ENCODE peak calls at places on chromosomes 6 and 20, in seven cellular contexts. One of them, this sample, is unnamed.

GRCh38 chr6:39403304-39403703 is 80.8 kb upstream of the KCNK16 start:
- DNase-seq in stomach: no peak
- DNase-seq in prostate gland: no peak
- DNase-seq in HepG2: no peak
- DNase-seq in sigmoid colon: no peak
- DNase-seq in HCT116: no peak
- DNase-seq in suprapubic skin: no peak
- DNase-seq in this sample: peak

GRCh38 chr6:134882426-134883038 is 67.4 kb downstream of the ALDH8A1 start:
- DNase-seq in HCT116: peak
- DNase-seq in prostate gland: peak
- DNase-seq in stomach: peak
- DNase-seq in sigmoid colon: peak
- DNase-seq in HepG2: peak
- DNase-seq in suprapubic skin: peak
- DNase-seq in this sample: no peak

GRCh38 chr6:116060572-116061283 is at the start of gene FRK:
- DNase-seq in HCT116: peak
- DNase-seq in prostate gland: peak
- DNase-seq in sigmoid colon: no peak
- DNase-seq in suprapubic skin: no peak
- DNase-seq in HepG2: peak
- DNase-seq in stomach: peak
- DNase-seq in this sample: no peak

GRCh38 chr20:2507875-2508630 is 662 bp downstream of the ZNF343 start:
- DNase-seq in HCT116: no peak
- DNase-seq in suprapubic skin: no peak
- DNase-seq in stomach: peak
- DNase-seq in HepG2: peak
- DNase-seq in sigmoid colon: peak
- DNase-seq in prostate gland: no peak
- DNase-seq in this sample: peak

GRCh38 chr6:35484921-35485392 is 11.9 kb downstream of the TEAD3 start:
- DNase-seq in sigmoid colon: peak
- DNase-seq in HepG2: no peak
- DNase-seq in prostate gland: no peak
- DNase-seq in stomach: no peak
- DNase-seq in HCT116: no peak
- DNase-seq in suprapubic skin: no peak
- DNase-seq in this sample: no peak

GRCh38 chr6:4280721-4281120 is 145.3 kb upstream of the ECI2 start:
- DNase-seq in HepG2: no peak
- DNase-seq in suprapubic skin: no peak
- DNase-seq in stomach: no peak
- DNase-seq in sigmoid colon: no peak
- DNase-seq in HCT116: no peak
- DNase-seq in prostate gland: no peak
- DNase-seq in this sample: no peak

GRCh38 chr6:53734473-53735299 is 60.1 kb upstream of the LRRC1 start:
- DNase-seq in sigmoid colon: no peak
- DNase-seq in HCT116: peak
- DNase-seq in stomach: peak
- DNase-seq in suprapubic skin: no peak
- DNase-seq in prostate gland: no peak
- DNase-seq in HepG2: peak
- DNase-seq in this sample: peak

GRCh38 chr6:30101939-30102700 is 10.8 kb downstream of the TRIM31 start:
- DNase-seq in prostate gland: peak
- DNase-seq in HepG2: peak
- DNase-seq in suprapubic skin: peak
- DNase-seq in stomach: peak
- DNase-seq in sigmoid colon: peak
- DNase-seq in HCT116: peak
- DNase-seq in this sample: peak

GRCh38 chr6:29750709-29751108 is 27.5 kb downstream of the HLA-F start:
- DNase-seq in prostate gland: no peak
- DNase-seq in HepG2: no peak
- DNase-seq in suprapubic skin: no peak
- DNase-seq in HCT116: no peak
- DNase-seq in sigmoid colon: peak
- DNase-seq in stomach: no peak
- DNase-seq in this sample: no peak

GRCh38 chr6:158622545-158623190 is 21.9 kb downstream of the DYNLT1 start:
- DNase-seq in HCT116: no peak
- DNase-seq in prostate gland: no peak
- DNase-seq in stomach: peak
- DNase-seq in sigmoid colon: no peak
- DNase-seq in suprapubic skin: no peak
- DNase-seq in HepG2: no peak
- DNase-seq in this sample: peak

GRCh38 chr6:52183131-52183530 is 3.0 kb upstream of the IL17A start:
- DNase-seq in HCT116: no peak
- DNase-seq in suprapubic skin: no peak
- DNase-seq in HepG2: no peak
- DNase-seq in sigmoid colon: no peak
- DNase-seq in stomach: no peak
- DNase-seq in prostate gland: no peak
- DNase-seq in this sample: no peak

GRCh38 chr6:138824482-138825134 is 28.7 kb downstream of the ECT2L start:
- DNase-seq in HCT116: no peak
- DNase-seq in HepG2: peak
- DNase-seq in prostate gland: no peak
- DNase-seq in stomach: no peak
- DNase-seq in suprapubic skin: no peak
- DNase-seq in sigmoid colon: no peak
- DNase-seq in this sample: no peak

GRCh38 chr6:29702519-29703103 is 20.6 kb upstream of the HLA-F start:
- DNase-seq in prostate gland: no peak
- DNase-seq in stomach: peak
- DNase-seq in HCT116: peak
- DNase-seq in sigmoid colon: no peak
- DNase-seq in suprapubic skin: no peak
- DNase-seq in HepG2: peak
- DNase-seq in this sample: no peak

GRCh38 chr6:104936766-104937535 is 20.0 kb upstream of the LIN28B start:
- DNase-seq in prostate gland: no peak
- DNase-seq in sigmoid colon: no peak
- DNase-seq in HepG2: no peak
- DNase-seq in stomach: no peak
- DNase-seq in HCT116: no peak
- DNase-seq in suprapubic skin: no peak
- DNase-seq in this sample: no peak

GRCh38 chr20:47487175-47487917 is 14.3 kb upstream of the NCOA3 start:
- DNase-seq in suprapubic skin: no peak
- DNase-seq in prostate gland: no peak
- DNase-seq in HepG2: no peak
- DNase-seq in stomach: no peak
- DNase-seq in HCT116: no peak
- DNase-seq in sigmoid colon: no peak
- DNase-seq in this sample: no peak

GRCh38 chr6:34158876-34159275 is 13.0 kb upstream of the GRM4 start:
- DNase-seq in stomach: no peak
- DNase-seq in prostate gland: no peak
- DNase-seq in suprapubic skin: peak
- DNase-seq in sigmoid colon: peak
- DNase-seq in HepG2: no peak
- DNase-seq in HCT116: no peak
- DNase-seq in this sample: no peak

GRCh38 chr20:31722388-31723281 is at the start of gene BCL2L1:
- DNase-seq in HepG2: peak
- DNase-seq in prostate gland: peak
- DNase-seq in sigmoid colon: peak
- DNase-seq in stomach: peak
- DNase-seq in HCT116: peak
- DNase-seq in suprapubic skin: peak
- DNase-seq in this sample: peak

GRCh38 chr20:47578543-47578942 is 76.9 kb downstream of the NCOA3 start:
- DNase-seq in sigmoid colon: no peak
- DNase-seq in prostate gland: no peak
- DNase-seq in HepG2: no peak
- DNase-seq in stomach: no peak
- DNase-seq in HCT116: no peak
- DNase-seq in suprapubic skin: no peak
- DNase-seq in this sample: no peak

GRCh38 chr6:89208551-89208950 is 8.6 kb downstream of the GABRR1 start:
- DNase-seq in HepG2: no peak
- DNase-seq in suprapubic skin: no peak
- DNase-seq in prostate gland: no peak
- DNase-seq in sigmoid colon: no peak
- DNase-seq in stomach: no peak
- DNase-seq in HCT116: no peak
- DNase-seq in this sample: peak

GRCh38 chr6:142026471-142026870 is 106.3 kb upstream of the GJE1 start:
- DNase-seq in stomach: no peak
- DNase-seq in prostate gland: no peak
- DNase-seq in sigmoid colon: no peak
- DNase-seq in HepG2: no peak
- DNase-seq in HCT116: no peak
- DNase-seq in suprapubic skin: no peak
- DNase-seq in this sample: no peak

GRCh38 chr6:37984578-37984977 is 165.1 kb downstream of the ZFAND3 start:
- DNase-seq in HCT116: no peak
- DNase-seq in prostate gland: no peak
- DNase-seq in stomach: no peak
- DNase-seq in suprapubic skin: no peak
- DNase-seq in HepG2: no peak
- DNase-seq in sigmoid colon: no peak
- DNase-seq in this sample: no peak

GRCh38 chr20:11553603-11554002 is 364.1 kb upstream of the BTBD3 start:
- DNase-seq in sigmoid colon: no peak
- DNase-seq in HCT116: no peak
- DNase-seq in stomach: no peak
- DNase-seq in prostate gland: no peak
- DNase-seq in suprapubic skin: no peak
- DNase-seq in HepG2: peak
- DNase-seq in this sample: no peak

GRCh38 chr6:166744654-166745134 is 117.6 kb upstream of the RPS6KA2 start:
- DNase-seq in suprapubic skin: peak
- DNase-seq in HepG2: no peak
- DNase-seq in HCT116: no peak
- DNase-seq in sigmoid colon: no peak
- DNase-seq in stomach: no peak
- DNase-seq in prostate gland: no peak
- DNase-seq in this sample: no peak

GRCh38 chr6:34068462-34069044 is 77.3 kb downstream of the GRM4 start:
- DNase-seq in stomach: no peak
- DNase-seq in prostate gland: no peak
- DNase-seq in sigmoid colon: no peak
- DNase-seq in HepG2: no peak
- DNase-seq in HCT116: no peak
- DNase-seq in suprapubic skin: no peak
- DNase-seq in this sample: no peak

GRCh38 chr6:19860235-19860877 is 23.2 kb downstream of the ID4 start:
- DNase-seq in prostate gland: peak
- DNase-seq in HepG2: no peak
- DNase-seq in stomach: peak
- DNase-seq in HCT116: no peak
- DNase-seq in suprapubic skin: no peak
- DNase-seq in sigmoid colon: no peak
- DNase-seq in this sample: no peak

GRCh38 chr20:16806886-16807285 is 58.7 kb downstream of the OTOR start:
- DNase-seq in sigmoid colon: no peak
- DNase-seq in suprapubic skin: no peak
- DNase-seq in prostate gland: no peak
- DNase-seq in HCT116: no peak
- DNase-seq in HepG2: no peak
- DNase-seq in stomach: no peak
- DNase-seq in this sample: no peak
- TF ChIP-seq POLR2AphosphoS5 in sigmoid colon: no peak
- TF ChIP-seq POLR2AphosphoS5 in suprapubic skin: no peak
- TF ChIP-seq POLR2AphosphoS5 in prostate gland: no peak
- TF ChIP-seq POLR2AphosphoS5 in HCT116: no peak
- TF ChIP-seq POLR2AphosphoS5 in HepG2: no peak
- TF ChIP-seq POLR2AphosphoS5 in stomach: no peak
- TF ChIP-seq POLR2AphosphoS5 in this sample: no peak

DNA sequence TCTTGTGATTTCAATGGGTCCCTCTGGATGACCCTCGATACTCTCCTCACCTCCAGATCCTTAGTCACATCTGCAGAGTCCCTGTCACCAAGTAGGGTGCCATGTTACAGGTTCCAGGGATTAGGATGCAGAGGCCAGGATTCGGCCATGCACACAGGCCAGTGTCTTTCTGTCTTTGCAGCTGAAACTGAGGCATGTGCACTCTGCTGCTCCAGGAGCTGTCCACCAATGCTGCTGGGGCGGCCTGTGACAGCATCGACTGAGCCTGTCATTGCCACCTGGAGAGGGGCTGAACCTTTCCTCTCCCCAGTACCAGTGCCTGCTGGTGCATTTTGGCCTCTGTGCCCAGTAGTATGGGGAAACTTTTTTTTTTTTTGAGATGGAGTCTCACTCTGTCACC is 4.4 kb upstream of the RBM38 start:
- DNase-seq in suprapubic skin: no peak
- DNase-seq in sigmoid colon: no peak
- DNase-seq in stomach: no peak
- DNase-seq in HepG2: no peak
- DNase-seq in prostate gland: no peak
- DNase-seq in HCT116: no peak
- DNase-seq in this sample: no peak
- TF ChIP-seq POLR2A in suprapubic skin: no peak
- TF ChIP-seq POLR2A in sigmoid colon: no peak
- TF ChIP-seq POLR2A in stomach: no peak
- TF ChIP-seq POLR2A in HepG2: no peak
- TF ChIP-seq POLR2A in prostate gland: no peak
- TF ChIP-seq POLR2A in HCT116: no peak
- TF ChIP-seq POLR2A in this sample: no peak

GRCh38 chr20:5781798-5782750 is 31.9 kb downstream of the SHLD1 start:
- DNase-seq in HepG2: peak
- DNase-seq in stomach: peak
- DNase-seq in HCT116: no peak
- DNase-seq in prostate gland: peak
- DNase-seq in suprapubic skin: no peak
- DNase-seq in sigmoid colon: no peak
- DNase-seq in this sample: no peak

GRCh38 chr20:5788385-5788895 is 38.2 kb downstream of the SHLD1 start:
- DNase-seq in sigmoid colon: peak
- DNase-seq in HCT116: peak
- DNase-seq in stomach: peak
- DNase-seq in prostate gland: peak
- DNase-seq in HepG2: peak
- DNase-seq in suprapubic skin: peak
- DNase-seq in this sample: no peak

GRCh38 chr20:5785146-5785545 is 34.9 kb downstream of the SHLD1 start:
- DNase-seq in stomach: no peak
- DNase-seq in sigmoid colon: no peak
- DNase-seq in prostate gland: no peak
- DNase-seq in HepG2: no peak
- DNase-seq in HCT116: no peak
- DNase-seq in suprapubic skin: no peak
- DNase-seq in this sample: no peak

GRCh38 chr20:5786930-5787826 is 37.0 kb downstream of the SHLD1 start:
- DNase-seq in prostate gland: peak
- DNase-seq in stomach: no peak
- DNase-seq in HCT116: no peak
- DNase-seq in sigmoid colon: no peak
- DNase-seq in HepG2: no peak
- DNase-seq in suprapubic skin: no peak
- DNase-seq in this sample: no peak

GRCh38 chr20:5784735-5785134 is 34.5 kb downstream of the SHLD1 start:
- DNase-seq in HCT116: no peak
- DNase-seq in stomach: no peak
- DNase-seq in suprapubic skin: no peak
- DNase-seq in HepG2: no peak
- DNase-seq in prostate gland: peak
- DNase-seq in sigmoid colon: no peak
- DNase-seq in this sample: no peak
- TF ChIP-seq POLR2AphosphoS5 in HCT116: no peak
- TF ChIP-seq POLR2AphosphoS5 in stomach: no peak
- TF ChIP-seq POLR2AphosphoS5 in suprapubic skin: no peak
- TF ChIP-seq POLR2AphosphoS5 in HepG2: no peak
- TF ChIP-seq POLR2AphosphoS5 in prostate gland: no peak
- TF ChIP-seq POLR2AphosphoS5 in sigmoid colon: no peak
- TF ChIP-seq POLR2AphosphoS5 in this sample: no peak

GRCh38 chr6:44223471-44224153 is at the start of gene SLC29A1:
- DNase-seq in stomach: peak
- DNase-seq in HepG2: peak
- DNase-seq in HCT116: no peak
- DNase-seq in prostate gland: peak
- DNase-seq in sigmoid colon: peak
- DNase-seq in suprapubic skin: no peak
- DNase-seq in this sample: no peak
- TF ChIP-seq POLR2A in stomach: no peak
- TF ChIP-seq POLR2A in HepG2: no peak
- TF ChIP-seq POLR2A in HCT116: peak
- TF ChIP-seq POLR2A in prostate gland: peak
- TF ChIP-seq POLR2A in sigmoid colon: no peak
- TF ChIP-seq POLR2A in suprapubic skin: no peak
- TF ChIP-seq POLR2A in this sample: no peak

This sample was measured in esophagus muscularis mucosa.